ENCODE peak calls at places on chromosomes 4 and X, in ten cellular contexts. I, J, S, F, A, Z, G, H, M and Q are unnamed samples.

GRCh38 chr4:131348258-131348657 is 1800.8 kb upstream of the PCDH10 start:
- DNase-seq in I (no peak), J (no peak), S (no peak), F (no peak), A (no peak), Z (no peak), G (no peak), H (no peak), M (no peak), Q (no peak)

GRCh38 chr4:176052744-176053143 is 12.9 kb upstream of the WDR17 start:
- DNase-seq in I (no peak), J (no peak), S (no peak), F (peak), A (no peak), Z (no peak), G (no peak), H (no peak), M (no peak), Q (no peak)

GRCh38 chrX:50818986-50819385 is 5.0 kb upstream of the SHROOM4 start:
- DNase-seq in I (no peak), J (peak), S (no peak), F (no peak), A (no peak), Z (no peak), G (no peak), H (no peak), M (no peak), Q (no peak)

GRCh38 chrX:134836497-134836968 is 154.3 kb upstream of the SMIM10 start:
- DNase-seq in I (peak), J (peak), S (no peak), F (no peak), A (no peak), Z (no peak), G (peak), H (peak), M (no peak), Q (no peak)

GRCh38 chrX:17654116-17654515 is 83.2 kb upstream of the SCML1 start:
- DNase-seq in I (no peak), J (no peak), S (no peak), F (no peak), A (peak), Z (peak), G (no peak), H (no peak), M (no peak), Q (peak)

GRCh38 chrX:53287493-53288138 is 6.2 kb upstream of the IQSEC2 start:
- DNase-seq in I (peak), J (peak), S (peak), F (peak), A (peak), Z (no peak), G (peak), H (peak), M (peak), Q (peak)

GRCh38 chrX:29225670-29226069 is 638.4 kb downstream of the IL1RAPL1 start:
- DNase-seq in I (no peak), J (no peak), S (no peak), F (no peak), A (no peak), Z (no peak), G (no peak), H (no peak), M (no peak), Q (no peak)

GRCh38 chrX:41332408-41332987 is 1.5 kb upstream of the DDX3X start:
- DNase-seq in I (peak), J (peak), S (no peak), F (no peak), A (peak), Z (no peak), G (peak), H (peak), M (peak), Q (peak)

GRCh38 chr4:9825049-9825448 is 43.6 kb downstream of the DRD5 start:
- DNase-seq in I (no peak), J (no peak), S (no peak), F (no peak), A (peak), Z (no peak), G (no peak), H (no peak), M (no peak), Q (no peak)

GRCh38 chr4:38455092-38455855 is 208.7 kb upstream of the KLF3 start:
- DNase-seq in I (no peak), J (no peak), S (no peak), F (no peak), A (no peak), Z (no peak), G (no peak), H (no peak), M (no peak), Q (no peak)

GRCh38 chr4:88788424-88788823 is 90.8 kb upstream of the NAP1L5 start:
- DNase-seq in I (no peak), J (no peak), S (no peak), F (no peak), A (no peak), Z (no peak), G (no peak), H (no peak), M (no peak), Q (no peak)

GRCh38 chr4:139633661-139634060 is 32.0 kb upstream of the MGST2 start:
- DNase-seq in I (peak), J (peak), S (peak), F (no peak), A (no peak), Z (no peak), G (peak), H (peak), M (no peak), Q (no peak)

GRCh38 chr4:24793219-24794005 is 2.0 kb upstream of the SOD3 start:
- DNase-seq in I (no peak), J (peak), S (no peak), F (no peak), A (no peak), Z (no peak), G (no peak), H (no peak), M (no peak), Q (no peak)

GRCh38 chrX:78024349-78025108 is 55.1 kb upstream of the PGAM4 start:
- DNase-seq in I (peak), J (peak), S (no peak), F (peak), A (no peak), Z (no peak), G (peak), H (no peak), M (no peak), Q (no peak)

GRCh38 chr4:24772952-24773351 is 22.4 kb upstream of the SOD3 start:
- DNase-seq in I (no peak), J (no peak), S (no peak), F (no peak), A (no peak), Z (no peak), G (no peak), H (no peak), M (no peak), Q (no peak)

GRCh38 chr4:6354626-6355025 is 85.0 kb downstream of the WFS1 start:
- DNase-seq in I (no peak), J (no peak), S (no peak), F (no peak), A (no peak), Z (no peak), G (no peak), H (no peak), M (peak), Q (no peak)

GRCh38 chrX:100417671-100418070 is 7.6 kb upstream of the PCDH19 start:
- DNase-seq in I (peak), J (no peak), S (no peak), F (no peak), A (no peak), Z (no peak), G (peak), H (peak), M (no peak), Q (no peak)

GRCh38 chr4:126604273-126604867 is 1028.4 kb upstream of the INTU start:
- DNase-seq in I (peak), J (peak), S (no peak), F (no peak), A (no peak), Z (no peak), G (peak), H (no peak), M (no peak), Q (no peak)

GRCh38 chr4:177051473-177052060 is 258.1 kb upstream of the NEIL3 start:
- DNase-seq in I (peak), J (peak), S (no peak), F (no peak), A (peak), Z (no peak), G (peak), H (no peak), M (no peak), Q (no peak)

GRCh38 chrX:1486177-1486576 is 33.5 kb upstream of the ASMTL start:
- DNase-seq in I (no peak), J (no peak), S (no peak), F (no peak), A (peak), Z (no peak), G (no peak), H (no peak), M (no peak), Q (no peak)

GRCh38 chr4:139872274-139872673 is 206.7 kb downstream of the MGST2 start:
- DNase-seq in I (peak), J (peak), S (no peak), F (no peak), A (no peak), Z (no peak), G (peak), H (no peak), M (no peak), Q (no peak)

GRCh38 chrX:151153086-151153485 is 23.3 kb upstream of the GPR50 start:
- DNase-seq in I (peak), J (peak), S (no peak), F (no peak), A (no peak), Z (no peak), G (peak), H (no peak), M (no peak), Q (no peak)

GRCh38 chr4:27048350-27049100 is 187.9 kb downstream of the STIM2 start:
- DNase-seq in I (peak), J (peak), S (no peak), F (peak), A (no peak), Z (no peak), G (peak), H (no peak), M (no peak), Q (no peak)

GRCh38 chr4:36325916-36326315 is 44.5 kb downstream of the DTHD1 start:
- DNase-seq in I (no peak), J (no peak), S (no peak), F (no peak), A (no peak), Z (no peak), G (no peak), H (no peak), M (no peak), Q (no peak)